ENCODE peak calls at places on chromosomes 12 and 14, in five cellular contexts. One of them, this sample, is unnamed. For H3K27me3, the result is how much of the 10 kb centered on the place peaks cover.

GRCh38 chr12:111578276-111578970 is 20.7 kb downstream of the ATXN2 start:
- DNase-seq in CD4-positive, CD25-positive, alpha-beta regulatory T cell: no peak
- DNase-seq in Caco-2: peak
- DNase-seq in CD8-positive, alpha-beta T cell: no peak
- DNase-seq in MG63: peak
- DNase-seq in this sample: peak

GRCh38 chr12:10719482-10719881 is 3.6 kb downstream of the YBX3 start:
- DNase-seq in CD4-positive, CD25-positive, alpha-beta regulatory T cell: no peak
- DNase-seq in Caco-2: no peak
- DNase-seq in CD8-positive, alpha-beta T cell: no peak
- DNase-seq in MG63: no peak
- DNase-seq in this sample: no peak

GRCh38 chr12:68319988-68320623 is 12.1 kb downstream of the MDM1 start:
- DNase-seq in CD4-positive, CD25-positive, alpha-beta regulatory T cell: no peak
- DNase-seq in Caco-2: no peak
- DNase-seq in CD8-positive, alpha-beta T cell: no peak
- DNase-seq in MG63: no peak
- DNase-seq in this sample: peak

GRCh38 chr12:47798481-47798948 is 21.2 kb downstream of the HDAC7 start:
- DNase-seq in CD4-positive, CD25-positive, alpha-beta regulatory T cell: no peak
- DNase-seq in Caco-2: no peak
- DNase-seq in CD8-positive, alpha-beta T cell: no peak
- DNase-seq in MG63: no peak
- DNase-seq in this sample: no peak

GRCh38 chr12:69630191-69630590 is 19.5 kb upstream of the LRRC10 start:
- DNase-seq in CD4-positive, CD25-positive, alpha-beta regulatory T cell: no peak
- DNase-seq in Caco-2: peak
- DNase-seq in CD8-positive, alpha-beta T cell: no peak
- DNase-seq in MG63: peak
- DNase-seq in this sample: no peak

GRCh38 chr14:71651228-71651627 is 281.0 kb upstream of the RGS6 start:
- DNase-seq in CD4-positive, CD25-positive, alpha-beta regulatory T cell: no peak
- DNase-seq in Caco-2: no peak
- DNase-seq in CD8-positive, alpha-beta T cell: no peak
- DNase-seq in MG63: peak
- DNase-seq in this sample: peak

GRCh38 chr14:99412122-99413061 is 68.3 kb downstream of the SETD3 start:
- DNase-seq in CD4-positive, CD25-positive, alpha-beta regulatory T cell: no peak
- DNase-seq in Caco-2: peak
- DNase-seq in CD8-positive, alpha-beta T cell: no peak
- DNase-seq in MG63: no peak
- DNase-seq in this sample: no peak

GRCh38 chr14:106393742-106394141 is 867.4 kb downstream of the TMEM121 start:
- DNase-seq in CD4-positive, CD25-positive, alpha-beta regulatory T cell: no peak
- DNase-seq in Caco-2: no peak
- DNase-seq in CD8-positive, alpha-beta T cell: no peak
- DNase-seq in MG63: no peak
- DNase-seq in this sample: no peak

GRCh38 chr12:19129121-19129485 is 430 bp upstream of the PLEKHA5 start:
- DNase-seq in CD4-positive, CD25-positive, alpha-beta regulatory T cell: no peak
- DNase-seq in Caco-2: no peak
- DNase-seq in CD8-positive, alpha-beta T cell: no peak
- DNase-seq in MG63: no peak
- DNase-seq in this sample: no peak

GRCh38 chr12:118029166-118029565 is 12.7 kb downstream of the RFC5 start:
- DNase-seq in CD4-positive, CD25-positive, alpha-beta regulatory T cell: no peak
- DNase-seq in Caco-2: no peak
- DNase-seq in CD8-positive, alpha-beta T cell: no peak
- DNase-seq in MG63: no peak
- DNase-seq in this sample: no peak

GRCh38 chr14:74697543-74697942 is 15.3 kb downstream of the AREL1 start:
- DNase-seq in CD4-positive, CD25-positive, alpha-beta regulatory T cell: no peak
- DNase-seq in Caco-2: no peak
- DNase-seq in CD8-positive, alpha-beta T cell: no peak
- DNase-seq in MG63: no peak
- DNase-seq in this sample: peak

GRCh38 chr12:121795029-121795977 is 1.8 kb upstream of the RHOF start:
- DNase-seq in CD4-positive, CD25-positive, alpha-beta regulatory T cell: peak
- DNase-seq in Caco-2: peak
- DNase-seq in CD8-positive, alpha-beta T cell: peak
- DNase-seq in MG63: peak
- DNase-seq in this sample: no peak

GRCh38 chr12:57124259-57124877 is 3.9 kb upstream of the LRP1 start:
- DNase-seq in CD4-positive, CD25-positive, alpha-beta regulatory T cell: peak
- DNase-seq in Caco-2: peak
- DNase-seq in CD8-positive, alpha-beta T cell: peak
- DNase-seq in MG63: peak
- DNase-seq in this sample: no peak

GRCh38 chr12:55957106-55957859 is 8.6 kb downstream of the PMEL start:
- DNase-seq in CD4-positive, CD25-positive, alpha-beta regulatory T cell: no peak
- DNase-seq in Caco-2: no peak
- DNase-seq in CD8-positive, alpha-beta T cell: no peak
- DNase-seq in MG63: no peak
- DNase-seq in this sample: no peak

GRCh38 chr14:70801836-70802235 is 7.5 kb downstream of the MAP3K9 start:
- DNase-seq in CD4-positive, CD25-positive, alpha-beta regulatory T cell: no peak
- DNase-seq in Caco-2: no peak
- DNase-seq in CD8-positive, alpha-beta T cell: no peak
- DNase-seq in MG63: no peak
- DNase-seq in this sample: no peak

GRCh38 chr12:41174602-41175001 is 13.5 kb upstream of the PDZRN4 start:
- DNase-seq in CD4-positive, CD25-positive, alpha-beta regulatory T cell: no peak
- DNase-seq in Caco-2: no peak
- DNase-seq in CD8-positive, alpha-beta T cell: no peak
- DNase-seq in MG63: no peak
- DNase-seq in this sample: no peak

GRCh38 chr12:113798552-113798951 is 167.6 kb downstream of the RBM19 start:
- DNase-seq in CD4-positive, CD25-positive, alpha-beta regulatory T cell: no peak
- DNase-seq in Caco-2: no peak
- DNase-seq in CD8-positive, alpha-beta T cell: no peak
- DNase-seq in MG63: no peak
- DNase-seq in this sample: no peak

GRCh38 chr14:72547999-72548398 is 345.9 kb downstream of the DPF3 start:
- DNase-seq in CD4-positive, CD25-positive, alpha-beta regulatory T cell: no peak
- DNase-seq in Caco-2: no peak
- DNase-seq in CD8-positive, alpha-beta T cell: no peak
- DNase-seq in MG63: no peak
- DNase-seq in this sample: no peak

GRCh38 chr14:101459392-101459900 is 101.8 kb upstream of the DIO3 start:
- DNase-seq in CD4-positive, CD25-positive, alpha-beta regulatory T cell: no peak
- DNase-seq in Caco-2: no peak
- DNase-seq in CD8-positive, alpha-beta T cell: no peak
- DNase-seq in MG63: no peak
- DNase-seq in this sample: no peak

GRCh38 chr14:101460521-101460920 is 100.8 kb upstream of the DIO3 start:
- DNase-seq in CD4-positive, CD25-positive, alpha-beta regulatory T cell: no peak
- DNase-seq in Caco-2: no peak
- DNase-seq in CD8-positive, alpha-beta T cell: peak
- DNase-seq in MG63: no peak
- DNase-seq in this sample: no peak

GRCh38 chr14:101462726-101463565 is 98.3 kb upstream of the DIO3 start:
- DNase-seq in CD4-positive, CD25-positive, alpha-beta regulatory T cell: no peak
- DNase-seq in Caco-2: no peak
- DNase-seq in CD8-positive, alpha-beta T cell: peak
- DNase-seq in MG63: no peak
- DNase-seq in this sample: no peak

GRCh38 chr14:101461891-101462290 is 99.4 kb upstream of the DIO3 start:
- DNase-seq in CD4-positive, CD25-positive, alpha-beta regulatory T cell: no peak
- DNase-seq in Caco-2: no peak
- DNase-seq in CD8-positive, alpha-beta T cell: peak
- DNase-seq in MG63: no peak
- DNase-seq in this sample: no peak

DNA sequence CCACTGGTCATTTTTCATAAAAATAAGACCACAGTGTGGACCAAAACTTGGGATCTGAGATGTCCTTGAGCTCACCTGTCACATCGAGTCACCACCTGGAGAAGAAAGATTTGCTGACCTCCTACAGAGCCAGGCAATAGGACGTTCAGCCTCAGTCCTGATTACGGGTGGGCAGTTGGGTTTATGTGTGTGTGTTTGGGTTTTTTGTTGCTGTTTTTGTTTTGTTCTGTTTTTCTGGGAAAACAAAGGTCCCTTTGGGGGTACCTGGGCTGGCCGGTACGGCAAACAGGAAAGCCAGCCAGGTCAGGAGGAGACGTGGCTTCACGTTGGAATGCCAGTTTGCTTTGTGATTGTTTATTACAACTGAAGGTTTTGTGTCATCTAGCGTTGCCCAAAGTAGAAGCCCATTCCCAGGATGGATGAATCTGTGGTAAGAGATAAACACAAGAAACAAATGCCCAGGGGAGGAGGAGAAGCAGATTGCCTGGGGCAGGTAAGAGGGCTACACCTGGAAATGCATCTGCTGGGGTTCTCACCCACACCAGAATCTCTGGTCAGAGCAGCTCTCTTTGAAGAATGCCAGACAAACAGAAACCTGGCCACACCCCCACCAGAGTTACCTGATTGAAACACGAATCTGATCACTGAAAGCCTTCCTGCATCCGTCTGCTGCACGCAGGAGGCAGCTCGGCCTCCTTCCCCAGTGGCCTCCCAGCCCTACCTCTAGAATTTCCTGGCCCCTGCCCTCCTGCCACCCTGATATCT is 100.1 kb upstream of the DIO3 start:
- DNase-seq in CD4-positive, CD25-positive, alpha-beta regulatory T cell: no peak
- DNase-seq in Caco-2: no peak
- DNase-seq in CD8-positive, alpha-beta T cell: peak
- DNase-seq in MG63: no peak
- DNase-seq in this sample: no peak
- H3K27me3 ChIP-seq in CD4-positive, CD25-positive, alpha-beta regulatory T cell: under half
- H3K27me3 ChIP-seq in Caco-2: under half
- H3K27me3 ChIP-seq in CD8-positive, alpha-beta T cell: under half
- H3K27me3 ChIP-seq in MG63: under half
- H3K27me3 ChIP-seq in this sample: under half

DNA sequence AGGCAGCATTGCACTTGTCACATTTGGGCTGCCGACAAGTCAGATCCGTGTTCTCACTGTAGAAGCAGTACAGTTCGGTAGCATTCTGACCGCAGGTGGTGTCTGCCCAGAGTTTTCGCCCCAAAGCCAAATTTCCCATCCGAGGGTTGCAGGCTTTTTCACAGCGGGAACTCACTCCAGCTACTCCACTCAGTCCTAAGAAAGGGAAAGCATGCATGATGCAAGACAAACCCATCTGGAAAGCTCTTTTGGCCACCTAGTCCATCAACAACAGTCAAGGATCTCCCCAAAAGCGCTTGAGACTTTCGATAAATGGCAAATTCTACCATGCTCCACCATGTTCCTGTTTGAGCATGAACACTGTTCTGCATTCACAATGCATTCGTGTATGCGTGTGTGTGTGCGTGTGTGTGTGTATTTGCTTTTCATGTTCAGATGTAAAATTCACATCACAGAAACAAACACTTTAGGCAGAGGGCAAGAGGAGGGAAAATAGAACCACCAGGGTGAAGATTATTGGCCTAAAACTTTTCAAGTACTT is 3.2 kb downstream of the NTN4 start:
- DNase-seq in CD4-positive, CD25-positive, alpha-beta regulatory T cell: no peak
- DNase-seq in Caco-2: no peak
- DNase-seq in CD8-positive, alpha-beta T cell: no peak
- DNase-seq in MG63: no peak
- DNase-seq in this sample: no peak
- H3K27me3 ChIP-seq in CD4-positive, CD25-positive, alpha-beta regulatory T cell: under half
- H3K27me3 ChIP-seq in Caco-2: under half
- H3K27me3 ChIP-seq in CD8-positive, alpha-beta T cell: under half
- H3K27me3 ChIP-seq in MG63: under half
- H3K27me3 ChIP-seq in this sample: under half

DNA sequence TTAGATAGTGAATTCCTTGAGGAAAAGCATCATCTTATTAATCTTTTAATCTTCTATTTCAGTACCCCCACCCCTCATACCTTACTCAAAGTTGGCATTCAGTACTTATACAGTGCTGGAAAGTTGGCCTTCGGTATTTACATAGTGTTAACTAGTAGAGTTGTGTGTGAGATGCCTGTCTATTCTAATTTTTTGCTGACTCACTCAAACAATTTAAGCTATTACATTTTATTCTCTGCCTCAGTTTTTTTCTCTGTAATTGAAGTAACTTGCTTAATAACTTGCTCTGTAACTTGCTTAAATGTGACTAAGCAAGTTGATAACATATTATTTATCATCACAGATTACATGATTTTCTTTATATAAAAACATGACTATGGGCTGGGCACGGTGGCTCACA is 20.3 kb downstream of the DNAL1 start:
- DNase-seq in CD4-positive, CD25-positive, alpha-beta regulatory T cell: no peak
- DNase-seq in Caco-2: no peak
- DNase-seq in CD8-positive, alpha-beta T cell: no peak
- DNase-seq in MG63: no peak
- DNase-seq in this sample: no peak
- H3K27me3 ChIP-seq in CD4-positive, CD25-positive, alpha-beta regulatory T cell: under half
- H3K27me3 ChIP-seq in Caco-2: under half
- H3K27me3 ChIP-seq in CD8-positive, alpha-beta T cell: under half
- H3K27me3 ChIP-seq in MG63: under half
- H3K27me3 ChIP-seq in this sample: under half

GRCh38 chr12:106906715-106907114 is 49.0 kb upstream of the TMEM263 start:
- DNase-seq in CD4-positive, CD25-positive, alpha-beta regulatory T cell: no peak
- DNase-seq in Caco-2: no peak
- DNase-seq in CD8-positive, alpha-beta T cell: no peak
- DNase-seq in MG63: no peak
- DNase-seq in this sample: no peak

GRCh38 chr12:106910202-106910601 is 45.5 kb upstream of the TMEM263 start:
- DNase-seq in CD4-positive, CD25-positive, alpha-beta regulatory T cell: no peak
- DNase-seq in Caco-2: no peak
- DNase-seq in CD8-positive, alpha-beta T cell: no peak
- DNase-seq in MG63: no peak
- DNase-seq in this sample: no peak

GRCh38 chr12:106907846-106908245 is 47.9 kb upstream of the TMEM263 start:
- DNase-seq in CD4-positive, CD25-positive, alpha-beta regulatory T cell: no peak
- DNase-seq in Caco-2: no peak
- DNase-seq in CD8-positive, alpha-beta T cell: no peak
- DNase-seq in MG63: no peak
- DNase-seq in this sample: no peak

GRCh38 chr12:106908561-106908960 is 47.1 kb upstream of the TMEM263 start:
- DNase-seq in CD4-positive, CD25-positive, alpha-beta regulatory T cell: no peak
- DNase-seq in Caco-2: no peak
- DNase-seq in CD8-positive, alpha-beta T cell: no peak
- DNase-seq in MG63: no peak
- DNase-seq in this sample: no peak

DNA sequence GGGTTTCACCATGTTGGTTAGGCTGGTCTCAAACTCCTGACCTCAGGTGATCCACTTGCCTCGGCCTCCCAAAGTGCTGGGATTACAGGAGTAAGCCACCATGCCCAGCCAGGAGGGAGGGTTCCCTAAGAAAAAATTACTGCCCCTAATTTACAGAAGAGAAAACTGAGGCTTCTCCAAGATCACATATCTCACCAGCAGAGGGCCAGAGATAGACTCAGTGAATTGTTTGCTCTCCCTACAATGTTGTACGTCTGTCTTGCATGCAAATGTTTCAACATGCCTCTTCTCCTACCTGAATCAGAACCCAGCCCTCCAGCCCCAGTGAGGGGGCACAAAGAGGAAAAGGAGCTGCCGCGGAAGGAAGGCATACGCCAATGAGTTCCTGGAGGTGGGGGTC is 48.3 kb upstream of the TMEM263 start:
- DNase-seq in CD4-positive, CD25-positive, alpha-beta regulatory T cell: no peak
- DNase-seq in Caco-2: no peak
- DNase-seq in CD8-positive, alpha-beta T cell: no peak
- DNase-seq in MG63: no peak
- DNase-seq in this sample: no peak
- H3K27me3 ChIP-seq in CD4-positive, CD25-positive, alpha-beta regulatory T cell: under half
- H3K27me3 ChIP-seq in Caco-2: under half
- H3K27me3 ChIP-seq in CD8-positive, alpha-beta T cell: under half
- H3K27me3 ChIP-seq in MG63: under half
- H3K27me3 ChIP-seq in this sample: under half